ENCODE peak calls at places on chromosomes 7 and 10, in seven cellular contexts. Z is AG09319; P is T-cell; Y is T1000; V is GF-D8; D is activated naive CD4-positive, alpha-beta T cell; X is GM12892. R is an unnamed sample.

GRCh38 chr7:38839846-38840245 is 69.1 kb downstream of the VPS41 start:
- DNase-seq in Z (no peak), P (no peak), Y (no peak), V (no peak), D (no peak), X (no peak), R (no peak)

GRCh38 chr10:15172306-15172840 is 3.9 kb upstream of the NMT2 start:
- DNase-seq in Z (no peak), P (no peak), Y (no peak), V (no peak), D (no peak), X (no peak), R (peak; percentile 69)

GRCh38 chr7:158816271-158816670 is 13.0 kb downstream of the ESYT2 start:
- DNase-seq in Z (no peak), P (no peak), Y (no peak), V (no peak), D (no peak), X (no peak), R (no peak)

GRCh38 chr7:27164381-27165088 is 802 bp downstream of the HOXA9 start:
- DNase-seq in Z (no peak), P (no peak), Y (no peak), V (no peak), D (no peak), X (no peak), R (no peak)

GRCh38 chr7:80719261-80719660 is 80.8 kb downstream of the CD36 start:
- DNase-seq in Z (no peak), P (no peak), Y (peak; percentile 11), V (no peak), D (no peak), X (no peak), R (no peak)

GRCh38 chr10:132539894-132540293 is 2.3 kb downstream of the INPP5A start:
- DNase-seq in Z (no peak), P (no peak), Y (no peak), V (no peak), D (no peak), X (no peak), R (no peak)

GRCh38 chr10:115606081-115606480 is 512.9 kb downstream of the ATRNL1 start:
- DNase-seq in Z (no peak), P (no peak), Y (no peak), V (no peak), D (no peak), X (no peak), R (no peak)

GRCh38 chr7:69937097-69937496 is 338.8 kb downstream of the AUTS2 start:
- DNase-seq in Z (no peak), P (no peak), Y (no peak), V (no peak), D (no peak), X (no peak), R (no peak)

GRCh38 chr7:17968791-17969715 is 28.8 kb upstream of the SNX13 start:
- DNase-seq in Z (no peak), P (no peak), Y (no peak), V (no peak), D (no peak), X (no peak), R (no peak)

GRCh38 chr10:12419279-12419847 is 70.0 kb downstream of the CAMK1D start:
- DNase-seq in Z (peak; percentile 74), P (no peak), Y (no peak), V (no peak), D (peak; percentile 7), X (no peak), R (peak; percentile 69)

GRCh38 chr10:103736044-103736443 is 119.3 kb downstream of the SH3PXD2A start:
- DNase-seq in Z (no peak), P (no peak), Y (no peak), V (no peak), D (no peak), X (no peak), R (no peak)

GRCh38 chr7:25805027-25805687 is 346.8 kb upstream of the NFE2L3 start:
- DNase-seq in Z (peak; percentile 29), P (no peak), Y (no peak), V (no peak), D (no peak), X (no peak), R (no peak)

GRCh38 chr7:150404172-150404784 is 25.1 kb downstream of the ZNF775 start:
- DNase-seq in Z (no peak), P (no peak), Y (no peak), V (peak; percentile 20), D (no peak), X (no peak), R (no peak)

GRCh38 chr7:18590744-18591340 is 95.3 kb downstream of the HDAC9 start:
- DNase-seq in Z (peak; percentile 52), P (no peak), Y (no peak), V (no peak), D (no peak), X (no peak), R (no peak)

GRCh38 chr10:119401671-119402395 is 140.7 kb downstream of the RGS10 start:
- DNase-seq in Z (peak; percentile 96), P (no peak), Y (peak; percentile 87), V (no peak), D (no peak), X (no peak), R (no peak)

R was measured in keratinocyte.